ENCODE peak calls at places on chromosomes 3 and 15, in nine cellular contexts. X is left colon; P is heart left ventricle; I is progenitor cell of endocrine pancreas; A is uterus; S is stimulated activated CD8-positive, alpha-beta memory T cell treated with anti-CD3 and anti-CD28 coated beads, Interleukin-7, amount 100 ng/mL, for 4 hours; G is anterior cingulate cortex; M is astrocyte; K is stimulated activated CD4-positive, alpha-beta T cell treated with anti-CD3 and anti-CD28 coated beads, Interleukin-2, amount 100 ng/mL, for 48 hours. N is an unnamed sample.

GRCh38 chr15:47384316-47384715 is 333.0 kb upstream of the SEMA6D start:
- DNase-seq in X (no peak), P (no peak), I (no peak), A (peak), S (no peak), G (no peak), M (peak), K (no peak), N (no peak)

GRCh38 chr3:164416491-164417222 is 661.6 kb downstream of the SI start:
- DNase-seq in X (no peak), P (no peak), I (no peak), A (no peak), S (no peak), G (no peak), M (no peak), K (no peak), N (no peak)

GRCh38 chr15:57234156-57234555 is 142.1 kb upstream of the CGNL1 start:
- DNase-seq in X (no peak), P (no peak), I (no peak), A (no peak), S (no peak), G (no peak), M (no peak), K (no peak), N (no peak)

GRCh38 chr3:52829906-52830463 is 487 bp downstream of the ITIH4 start:
- DNase-seq in X (no peak), P (no peak), I (no peak), A (no peak), S (no peak), G (no peak), M (no peak), K (no peak), N (no peak)

GRCh38 chr3:18556503-18556902 is 131.4 kb upstream of the SATB1 start:
- DNase-seq in X (no peak), P (no peak), I (no peak), A (no peak), S (peak), G (no peak), M (peak), K (peak), N (no peak)

GRCh38 chr15:78212008-78212407 is 22.4 kb downstream of the ACSBG1 start:
- DNase-seq in X (no peak), P (no peak), I (no peak), A (no peak), S (no peak), G (no peak), M (no peak), K (no peak), N (no peak)

GRCh38 chr3:42701371-42702065 is 1.1 kb downstream of the HHATL start:
- DNase-seq in X (peak), P (peak), I (peak), A (no peak), S (peak), G (peak), M (no peak), K (peak), N (peak)

GRCh38 chr3:123610331-123610730 is 25.5 kb upstream of the HACD2 start:
- DNase-seq in X (no peak), P (no peak), I (no peak), A (no peak), S (no peak), G (no peak), M (no peak), K (no peak), N (no peak)

GRCh38 chr15:40796508-40796907 is 10.4 kb upstream of the ZFYVE19 start:
- DNase-seq in X (no peak), P (no peak), I (no peak), A (no peak), S (no peak), G (no peak), M (no peak), K (no peak), N (no peak)

GRCh38 chr15:77634266-77634962 is 1.7 kb upstream of the LINGO1 start:
- DNase-seq in X (peak), P (peak), I (peak), A (peak), S (peak), G (peak), M (peak), K (peak), N (peak)

GRCh38 chr3:186220886-186221285 is 112.0 kb upstream of the ETV5 start:
- DNase-seq in X (no peak), P (no peak), I (no peak), A (no peak), S (no peak), G (peak), M (no peak), K (no peak), N (no peak)

GRCh38 chr15:48674876-48675275 is 29.4 kb upstream of the FBN1 start:
- DNase-seq in X (no peak), P (no peak), I (no peak), A (no peak), S (no peak), G (no peak), M (peak), K (no peak), N (no peak)

GRCh38 chr3:144128117-144128892 is 156.7 kb downstream of the DIPK2A start:
- DNase-seq in X (no peak), P (no peak), I (no peak), A (no peak), S (no peak), G (no peak), M (no peak), K (no peak), N (no peak)

GRCh38 chr3:195046441-195046840 is 224.5 kb downstream of the XXYLT1 start:
- DNase-seq in X (no peak), P (no peak), I (no peak), A (peak), S (no peak), G (no peak), M (no peak), K (no peak), N (no peak)

GRCh38 chr3:39000008-39000450 is 51.7 kb downstream of the SCN11A start:
- DNase-seq in X (no peak), P (no peak), I (no peak), A (no peak), S (no peak), G (no peak), M (peak), K (no peak), N (no peak)

GRCh38 chr3:194285024-194285858 is 65.9 kb downstream of the CPN2 start:
- DNase-seq in X (no peak), P (no peak), I (no peak), A (peak), S (no peak), G (no peak), M (peak), K (no peak), N (no peak)

GRCh38 chr3:8663177-8664061 is 18.8 kb upstream of the SSUH2 start:
- DNase-seq in X (peak), P (peak), I (peak), A (no peak), S (no peak), G (peak), M (peak), K (peak), N (peak)

GRCh38 chr3:101865751-101866509 is 16.6 kb downstream of the NFKBIZ start:
- DNase-seq in X (no peak), P (no peak), I (no peak), A (no peak), S (no peak), G (no peak), M (no peak), K (no peak), N (no peak)

GRCh38 chr3:123299581-123299980 is 97.8 kb downstream of the SEC22A start:
- DNase-seq in X (no peak), P (no peak), I (no peak), A (no peak), S (no peak), G (no peak), M (no peak), K (no peak), N (no peak)

GRCh38 chr3:1092061-1092460 is 763 bp upstream of the CNTN6 start:
- DNase-seq in X (no peak), P (no peak), I (no peak), A (no peak), S (no peak), G (no peak), M (peak), K (no peak), N (no peak)

GRCh38 chr3:129211772-129212171 is 28.1 kb upstream of the CNBP start:
- DNase-seq in X (peak), P (peak), I (no peak), A (peak), S (no peak), G (no peak), M (peak), K (no peak), N (no peak)

N was measured in neural crest cell.